ENCODE peak calls at places on chromosomes 7 and 10, in six cellular contexts. I, R, J, W, Q and F are unnamed samples.

GRCh38 chr7:47336178-47337020 is 245.5 kb downstream of the TNS3 start:
- DNase-seq in W (no peak), I (no peak), R (peak; percentile 39), Q (no peak), J (peak; percentile 72), F (peak; percentile 90)

GRCh38 chr10:123154943-123155505 is 822 bp downstream of the BUB3 start:
- DNase-seq in J (peak; percentile 44), Q (peak; percentile 55), R (peak; percentile 17), W (no peak), I (peak; percentile 31), F (no peak)

GRCh38 chr10:58064714-58065528 is 202.8 kb downstream of the IPMK start:
- DNase-seq in I (peak; percentile 19), Q (peak; percentile 15), J (no peak), R (no peak), W (no peak), F (no peak)

GRCh38 chr7:45048748-45049147 is 40.0 kb downstream of the NACAD start:
- DNase-seq in R (no peak), J (no peak), I (no peak), W (no peak), Q (no peak), F (no peak)

GRCh38 chr10:130862122-130862521 is 449.4 kb downstream of the TCERG1L start:
- DNase-seq in I (no peak), R (no peak), Q (no peak), W (no peak), J (no peak), F (peak; percentile 59)

GRCh38 chr10:24759706-24760105 is 36.0 kb upstream of the ARHGAP21 start:
- DNase-seq in J (no peak), W (no peak), I (no peak), Q (no peak), R (no peak), F (no peak)

GRCh38 chr10:90964781-90965462 is 44.0 kb upstream of the ANKRD1 start:
- DNase-seq in R (no peak), Q (no peak), J (no peak), I (no peak), W (no peak), F (no peak)

GRCh38 chr7:158067219-158067930 is 520.2 kb downstream of the PTPRN2 start:
- DNase-seq in J (no peak), R (no peak), W (no peak), I (no peak), Q (no peak), F (no peak)

GRCh38 chr10:35004651-35005050 is 85.5 kb downstream of the CUL2 start:
- DNase-seq in R (no peak), J (no peak), W (no peak), Q (no peak), I (no peak), F (no peak)

GRCh38 chr10:78892383-78893191 is 176.2 kb upstream of the ZMIZ1 start:
- DNase-seq in J (no peak), W (no peak), I (no peak), Q (no peak), R (no peak), F (peak; percentile 11)

GRCh38 chr10:12042409-12042796 is 206 bp downstream of the UPF2 start:
- DNase-seq in W (no peak), R (no peak), Q (no peak), J (no peak), I (no peak), F (peak; percentile 92)

GRCh38 chr10:49160110-49160509 is 26.3 kb upstream of the FAM170B start:
- DNase-seq in W (no peak), J (no peak), R (no peak), I (no peak), Q (no peak), F (no peak)

GRCh38 chr10:49162761-49163160 is 25.4 kb downstream of the TMEM273 start:
- DNase-seq in W (no peak), Q (no peak), J (no peak), R (no peak), I (no peak), F (no peak)

GRCh38 chr10:49160814-49161213 is 27.0 kb upstream of the FAM170B start:
- DNase-seq in I (no peak), W (no peak), J (no peak), R (no peak), Q (no peak), F (no peak)

GRCh38 chr10:49162063-49162462 is 26.1 kb downstream of the TMEM273 start:
- DNase-seq in J (no peak), R (no peak), I (no peak), W (no peak), Q (no peak), F (no peak)

GRCh38 chr10:49161411-49161997 is 26.7 kb downstream of the TMEM273 start:
- DNase-seq in R (no peak), J (no peak), I (no peak), W (no peak), Q (peak; percentile 30), F (no peak)
- TF ChIP-seq CTCF in R (no peak), J (peak; percentile 33), I (peak; percentile 16), W (no peak), Q (peak; percentile 60), F (no peak)

GRCh38 chr10:47043928-47044544 is 132.8 kb downstream of the PTPN20 start:
- DNase-seq in J (peak; percentile 9), I (no peak), Q (no peak), R (no peak), W (no peak), F (no peak)

GRCh38 chr10:47041401-47042198 is 130.4 kb downstream of the PTPN20 start:
- DNase-seq in W (no peak), Q (no peak), J (peak; percentile 19), R (no peak), I (no peak), F (no peak)

GRCh38 chr10:47042199-47042473 is 130.9 kb downstream of the PTPN20 start:
- DNase-seq in W (no peak), J (peak; percentile 3), Q (no peak), I (no peak), R (no peak), F (no peak)

GRCh38 chr10:47044741-47045140 is 133.5 kb downstream of the PTPN20 start:
- DNase-seq in Q (peak; percentile 47), W (no peak), J (peak; percentile 42), I (no peak), R (no peak), F (no peak)

DNA sequence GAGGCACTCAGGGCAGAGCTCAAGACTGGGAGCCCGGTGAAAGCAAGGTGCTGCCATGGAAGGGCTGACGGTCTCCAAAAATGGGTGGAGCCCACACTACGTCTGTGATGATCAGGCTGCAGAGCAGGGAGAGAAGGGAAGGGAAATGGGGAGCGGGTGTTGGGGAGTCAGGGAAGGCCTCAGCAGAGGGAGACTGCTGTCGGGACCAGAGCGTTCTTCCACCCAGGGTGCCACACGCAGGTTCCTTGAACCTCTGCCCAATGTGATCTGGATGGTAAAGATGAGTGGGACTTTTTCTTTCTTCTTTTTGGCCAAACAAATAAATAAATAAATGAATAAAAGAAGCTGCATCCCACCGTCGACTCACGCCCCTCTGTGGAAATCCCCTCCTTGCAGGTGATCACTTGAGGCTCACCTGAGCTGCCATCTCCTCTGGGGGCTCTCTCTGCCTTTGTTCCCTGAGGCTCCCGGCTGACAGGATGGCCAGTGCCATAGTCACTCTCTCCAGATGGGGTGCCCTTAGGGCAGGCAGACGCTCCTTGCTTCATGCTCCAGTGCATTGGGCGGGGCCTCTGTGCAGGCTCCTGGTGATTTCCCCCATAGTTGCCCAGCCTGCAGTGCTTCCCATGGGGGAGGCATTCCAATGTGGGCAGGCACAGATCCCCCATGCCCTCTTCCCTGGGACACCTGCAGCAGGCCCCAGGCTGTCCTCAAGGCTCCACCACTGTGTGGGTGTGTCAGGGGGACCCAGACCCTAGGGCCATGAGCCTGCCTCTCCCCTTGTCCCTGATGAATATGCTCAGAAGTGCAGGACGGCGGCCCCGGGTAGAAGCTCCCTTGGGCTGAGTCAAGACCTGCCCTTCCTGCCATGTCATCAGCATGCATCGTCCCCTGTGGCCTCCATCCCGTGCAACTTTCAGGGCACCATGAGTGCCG is 131.9 kb downstream of the PTPN20 start:
- DNase-seq in W (no peak), Q (no peak), I (no peak), R (no peak), J (peak; percentile 9), F (no peak)
- TF ChIP-seq POLR2A in W (no peak), Q (no peak), I (no peak), R (no peak), J (no peak), F (no peak)

DNA sequence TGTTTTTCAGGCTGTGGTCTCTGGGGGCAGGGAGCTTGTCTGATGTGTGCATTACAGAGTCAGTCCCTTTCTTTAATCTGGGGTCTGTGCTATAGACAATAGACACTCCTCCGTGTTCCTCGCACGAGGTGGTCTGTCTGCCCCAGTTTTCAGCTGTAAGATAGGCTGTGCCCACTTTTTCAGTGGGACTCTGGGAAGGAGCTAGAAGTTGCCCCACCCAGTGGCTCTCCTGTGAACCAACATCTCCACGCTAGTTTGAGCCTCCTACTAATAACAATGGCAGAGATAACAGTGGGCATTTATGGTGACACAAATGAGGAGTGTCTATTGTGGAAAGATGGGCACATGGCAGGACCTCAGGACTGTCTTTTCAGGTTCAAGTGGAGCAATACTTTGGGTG is 44.0 kb downstream of the ADRB1 start:
- DNase-seq in J (no peak), Q (no peak), R (no peak), W (no peak), I (no peak), F (no peak)
- TF ChIP-seq CTCF in J (peak; percentile 9), Q (no peak), R (no peak), W (no peak), I (peak; percentile 30), F (no peak)

GRCh38 chr7:100433276-100433591 is 3.1 kb downstream of the PPP1R35 start:
- DNase-seq in J (no peak), I (no peak), Q (no peak), R (no peak), W (no peak), F (no peak)

GRCh38 chr7:100433592-100434296 is 2.6 kb downstream of the PPP1R35 start:
- DNase-seq in R (no peak), J (no peak), Q (no peak), I (no peak), W (no peak), F (no peak)

GRCh38 chr7:100434297-100435144 is 1.8 kb downstream of the PPP1R35 start:
- DNase-seq in Q (no peak), R (no peak), J (no peak), W (no peak), I (no peak), F (no peak)

GRCh38 chr7:100437150-100438100 is 1.1 kb upstream of the PPP1R35 start:
- DNase-seq in W (peak; percentile 62), Q (no peak), I (no peak), R (no peak), J (no peak), F (peak; percentile 87)

DNA sequence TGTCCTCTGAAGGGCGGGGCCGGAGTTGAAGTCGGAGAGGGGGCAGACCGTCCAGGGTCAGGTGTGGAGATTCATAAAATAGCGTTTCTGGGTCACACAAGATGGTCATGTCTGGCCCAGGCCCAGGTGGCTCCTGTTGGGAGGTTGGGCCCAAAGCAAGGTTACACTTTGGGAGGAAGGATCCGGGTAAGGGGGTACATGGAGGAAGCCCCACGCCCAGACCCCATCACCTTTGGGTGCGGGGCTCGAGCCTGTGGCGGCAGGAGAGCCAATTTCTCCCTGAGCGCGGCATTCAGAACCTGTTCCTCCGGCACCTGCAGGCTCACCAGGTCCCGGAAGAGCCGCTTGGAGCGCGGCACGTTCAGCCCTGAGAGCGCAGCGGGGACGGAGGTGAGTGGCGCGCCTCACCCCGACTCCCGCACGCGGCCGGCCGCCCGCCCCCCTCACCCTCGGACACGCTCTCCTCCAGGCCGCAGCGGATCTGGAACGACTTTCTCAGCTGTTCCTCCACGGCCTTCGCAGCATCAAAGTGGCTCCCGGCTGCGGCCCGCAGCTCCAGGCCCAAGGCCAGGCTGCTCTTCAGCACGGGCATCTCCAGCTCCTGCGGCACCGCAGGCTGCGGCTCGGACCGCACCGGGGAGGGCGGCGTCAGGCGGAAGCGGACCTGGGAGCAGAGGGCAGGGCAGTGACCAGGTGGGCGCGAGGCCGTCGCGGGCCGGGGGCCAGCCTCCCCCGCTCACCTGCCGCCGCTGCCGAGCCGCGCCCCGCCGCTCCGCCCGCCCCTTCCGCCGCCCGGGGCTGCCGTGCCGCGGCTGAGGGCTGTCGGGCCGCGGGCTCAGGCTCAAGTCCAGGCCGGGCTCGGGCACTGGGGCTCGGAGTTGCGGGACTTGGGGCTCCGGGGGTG is 644 bp downstream of the PPP1R35 start:
- DNase-seq in I (no peak), W (peak; percentile 59), R (no peak), Q (peak; percentile 50), J (peak; percentile 47), F (no peak)
- TF ChIP-seq POLR2A in I (no peak), W (no peak), R (no peak), Q (no peak), J (peak; percentile 31), F (no peak)